ENCODE peak calls at places on chromosomes 3 and 15, in four cellular contexts. K, F, C and S are unnamed samples.

GRCh38 chr3:71499477-71499876 is 84.1 kb downstream of the FOXP1 start:
- DNase-seq in C (no peak), F (no peak), K (no peak), S (no peak)

GRCh38 chr3:73563896-73564582 is 60.7 kb downstream of the PDZRN3 start:
- DNase-seq in K (no peak), F (no peak), C (no peak), S (no peak)

GRCh38 chr3:181417748-181418147 is 294.0 kb upstream of the SOX2 start:
- DNase-seq in C (no peak), K (no peak), F (no peak), S (no peak)

GRCh38 chr3:51434746-51435323 is 43.8 kb downstream of the RBM15B start:
- DNase-seq in F (no peak), K (peak; percentile 2), C (peak; percentile 70), S (peak; percentile 59)

GRCh38 chr3:4888913-4889846 is 90.1 kb upstream of the BHLHE40 start:
- DNase-seq in C (no peak), K (no peak), F (no peak), S (peak; percentile 53)

GRCh38 chr15:66001042-66001441 is 131.8 kb downstream of the RAB11A start:
- DNase-seq in K (no peak), F (no peak), C (no peak), S (no peak)

GRCh38 chr3:16060945-16061344 is 113.5 kb upstream of the GALNT15 start:
- DNase-seq in K (no peak), C (peak; percentile 80), F (no peak), S (no peak)

GRCh38 chr3:127422663-127423375 is 135.0 kb upstream of the PRR20G start:
- DNase-seq in F (no peak), K (no peak), C (no peak), S (no peak)

GRCh38 chr3:61627768-61628185 is 66.4 kb downstream of the PTPRG start:
- DNase-seq in C (peak; percentile 67), F (no peak), K (no peak), S (no peak)

GRCh38 chr3:55484191-55484644 is 2.9 kb downstream of the WNT5A start:
- DNase-seq in K (no peak), C (no peak), F (no peak), S (no peak)

GRCh38 chr3:184335661-184336483 is 1.5 kb upstream of the FAM131A start:
- DNase-seq in F (peak; percentile 63), C (peak; percentile 75), K (peak; percentile 68), S (peak; percentile 94)

GRCh38 chr3:187025254-187025655 is 94.9 kb downstream of the ST6GAL1 start:
- DNase-seq in K (no peak), C (no peak), F (no peak), S (peak; percentile 47)

GRCh38 chr3:35665390-35666055 is 26.2 kb downstream of the ARPP21 start:
- DNase-seq in K (no peak), F (no peak), C (no peak), S (no peak)

GRCh38 chr15:67611803-67612369 is 69.4 kb downstream of the MAP2K5 start:
- DNase-seq in F (no peak), C (no peak), K (no peak), S (no peak)

GRCh38 chr15:51952805-51953204 is 18.8 kb downstream of the LEO1 start:
- DNase-seq in K (no peak), C (no peak), F (no peak), S (no peak)

GRCh38 chr3:78872195-78872594 is 895.6 kb downstream of the ROBO1 start:
- DNase-seq in K (no peak), C (no peak), F (no peak), S (no peak)

GRCh38 chr3:38648024-38648658 is 1.3 kb downstream of the SCN5A start:
- DNase-seq in F (no peak), K (no peak), C (no peak), S (no peak)

GRCh38 chr3:41573591-41573990 is 374.3 kb downstream of the CTNNB1 start:
- DNase-seq in K (no peak), F (no peak), C (no peak), S (no peak)

GRCh38 chr3:8488877-8489865 is 12.5 kb upstream of the LMCD1 start:
- DNase-seq in C (no peak), K (no peak), F (no peak), S (no peak)

GRCh38 chr15:34318277-34319079 is 19.1 kb downstream of the SLC12A6 start:
- DNase-seq in F (no peak), K (no peak), C (peak; percentile 77), S (peak; percentile 35)

GRCh38 chr3:30693470-30694120 is 87.2 kb downstream of the TGFBR2 start:
- DNase-seq in C (peak; percentile 75), K (peak; percentile 11), F (peak; percentile 12), S (peak; percentile 62)

GRCh38 chr3:78645628-78646310 is 1122.0 kb downstream of the ROBO1 start:
- DNase-seq in K (no peak), C (peak; percentile 71), F (no peak), S (peak; percentile 23)

GRCh38 chr3:49461443-49462171 is 8.5 kb upstream of the DAG1 start:
- DNase-seq in C (peak; percentile 30), K (no peak), F (no peak), S (peak; percentile 23)

GRCh38 chr3:16898595-16899395 is 14.0 kb downstream of the PLCL2 start:
- DNase-seq in F (no peak), K (no peak), C (no peak), S (no peak)

GRCh38 chr3:127456471-127457093 is 134.0 kb downstream of the TPRA1 start:
- DNase-seq in C (peak; percentile 89), F (no peak), K (no peak), S (no peak)